ENCODE peak calls at places on chromosomes 1 and 21, in eight cellular contexts. One of them, this sample, is unnamed.
A peak's percentile ranks its signal among the peaks of the same experiment; 100 is the strongest.

GRCh38 chr1:116147114-116147510 is 35.9 kb downstream of the MAB21L3 start:
- DNase-seq in BJ: no peak
- DNase-seq in sigmoid colon: no peak
- DNase-seq in cardiac fibroblast: no peak
- DNase-seq in fibroblast of lung: no peak
- DNase-seq in astrocyte of the cerebellum: no peak
- DNase-seq in GM06990: no peak
- DNase-seq in endothelial cell of umbilical vein: no peak
- DNase-seq in this sample: no peak

GRCh38 chr21:27291006-27291405 is 324.1 kb upstream of the ADAMTS5 start:
- DNase-seq in BJ: no peak
- DNase-seq in sigmoid colon: no peak
- DNase-seq in cardiac fibroblast: no peak
- DNase-seq in fibroblast of lung: no peak
- DNase-seq in astrocyte of the cerebellum: no peak
- DNase-seq in GM06990: no peak
- DNase-seq in endothelial cell of umbilical vein: no peak
- DNase-seq in this sample: no peak

GRCh38 chr21:15289896-15290841 is 225.4 kb upstream of the NRIP1 start:
- DNase-seq in BJ: no peak
- DNase-seq in sigmoid colon: peak; percentile 64
- DNase-seq in cardiac fibroblast: no peak
- DNase-seq in fibroblast of lung: peak; percentile 49
- DNase-seq in astrocyte of the cerebellum: no peak
- DNase-seq in GM06990: no peak
- DNase-seq in endothelial cell of umbilical vein: no peak
- DNase-seq in this sample: no peak

GRCh38 chr1:182877842-182878241 is 38.7 kb downstream of the DHX9 start:
- DNase-seq in BJ: no peak
- DNase-seq in sigmoid colon: no peak
- DNase-seq in cardiac fibroblast: no peak
- DNase-seq in fibroblast of lung: no peak
- DNase-seq in astrocyte of the cerebellum: no peak
- DNase-seq in GM06990: no peak
- DNase-seq in endothelial cell of umbilical vein: no peak
- DNase-seq in this sample: no peak

GRCh38 chr1:8189931-8190483 is 127.9 kb upstream of the SLC45A1 start:
- DNase-seq in BJ: no peak
- DNase-seq in sigmoid colon: no peak
- DNase-seq in cardiac fibroblast: no peak
- DNase-seq in fibroblast of lung: no peak
- DNase-seq in astrocyte of the cerebellum: peak; percentile 76
- DNase-seq in GM06990: no peak
- DNase-seq in endothelial cell of umbilical vein: no peak
- DNase-seq in this sample: no peak

GRCh38 chr1:114668784-114669561 is 876 bp downstream of the DENND2C start:
- DNase-seq in BJ: peak; percentile 0
- DNase-seq in sigmoid colon: no peak
- DNase-seq in cardiac fibroblast: peak; percentile 8
- DNase-seq in fibroblast of lung: peak; percentile 15
- DNase-seq in astrocyte of the cerebellum: no peak
- DNase-seq in GM06990: no peak
- DNase-seq in endothelial cell of umbilical vein: no peak
- DNase-seq in this sample: no peak

GRCh38 chr1:116506132-116507004 is 64.5 kb downstream of the CD58 start:
- DNase-seq in BJ: no peak
- DNase-seq in sigmoid colon: no peak
- DNase-seq in cardiac fibroblast: no peak
- DNase-seq in fibroblast of lung: no peak
- DNase-seq in astrocyte of the cerebellum: no peak
- DNase-seq in GM06990: no peak
- DNase-seq in endothelial cell of umbilical vein: no peak
- DNase-seq in this sample: no peak

GRCh38 chr1:975896-976683 is 5.8 kb downstream of the PERM1 start:
- DNase-seq in BJ: no peak
- DNase-seq in sigmoid colon: no peak
- DNase-seq in cardiac fibroblast: peak; percentile 61
- DNase-seq in fibroblast of lung: peak; percentile 53
- DNase-seq in astrocyte of the cerebellum: no peak
- DNase-seq in GM06990: peak; percentile 63
- DNase-seq in endothelial cell of umbilical vein: no peak
- DNase-seq in this sample: no peak

GRCh38 chr1:57158660-57159059 is 192.8 kb upstream of the C8B start:
- DNase-seq in BJ: no peak
- DNase-seq in sigmoid colon: no peak
- DNase-seq in cardiac fibroblast: no peak
- DNase-seq in fibroblast of lung: no peak
- DNase-seq in astrocyte of the cerebellum: no peak
- DNase-seq in GM06990: no peak
- DNase-seq in endothelial cell of umbilical vein: no peak
- DNase-seq in this sample: no peak

GRCh38 chr1:92291372-92291999 is 7.3 kb downstream of the GLMN start:
- DNase-seq in BJ: no peak
- DNase-seq in sigmoid colon: no peak
- DNase-seq in cardiac fibroblast: peak; percentile 77
- DNase-seq in fibroblast of lung: peak; percentile 82
- DNase-seq in astrocyte of the cerebellum: peak; percentile 65
- DNase-seq in GM06990: no peak
- DNase-seq in endothelial cell of umbilical vein: peak; percentile 75
- DNase-seq in this sample: no peak

GRCh38 chr21:39137248-39138186 is 45.7 kb downstream of the PSMG1 start:
- DNase-seq in BJ: no peak
- DNase-seq in sigmoid colon: no peak
- DNase-seq in cardiac fibroblast: peak; percentile 68
- DNase-seq in fibroblast of lung: peak; percentile 24
- DNase-seq in astrocyte of the cerebellum: no peak
- DNase-seq in GM06990: no peak
- DNase-seq in endothelial cell of umbilical vein: no peak
- DNase-seq in this sample: no peak

GRCh38 chr1:231200417-231201031 is 38.7 kb downstream of the TRIM67 start:
- DNase-seq in BJ: no peak
- DNase-seq in sigmoid colon: no peak
- DNase-seq in cardiac fibroblast: peak; percentile 48
- DNase-seq in fibroblast of lung: peak; percentile 27
- DNase-seq in astrocyte of the cerebellum: no peak
- DNase-seq in GM06990: no peak
- DNase-seq in endothelial cell of umbilical vein: no peak
- DNase-seq in this sample: no peak

GRCh38 chr1:199691540-199691939 is 336.0 kb upstream of the NR5A2 start:
- DNase-seq in BJ: peak; percentile 52
- DNase-seq in sigmoid colon: no peak
- DNase-seq in cardiac fibroblast: peak; percentile 88
- DNase-seq in fibroblast of lung: peak; percentile 83
- DNase-seq in astrocyte of the cerebellum: peak; percentile 81
- DNase-seq in GM06990: no peak
- DNase-seq in endothelial cell of umbilical vein: peak; percentile 98
- DNase-seq in this sample: no peak

GRCh38 chr1:203072911-203073310 is 12.9 kb downstream of the MYOG start:
- DNase-seq in BJ: no peak
- DNase-seq in sigmoid colon: peak; percentile 4
- DNase-seq in cardiac fibroblast: no peak
- DNase-seq in fibroblast of lung: no peak
- DNase-seq in astrocyte of the cerebellum: no peak
- DNase-seq in GM06990: no peak
- DNase-seq in endothelial cell of umbilical vein: no peak
- DNase-seq in this sample: no peak

GRCh38 chr21:17925000-17925610 is 105.9 kb upstream of the C21orf91 start:
- DNase-seq in BJ: no peak
- DNase-seq in sigmoid colon: no peak
- DNase-seq in cardiac fibroblast: peak; percentile 66
- DNase-seq in fibroblast of lung: peak; percentile 61
- DNase-seq in astrocyte of the cerebellum: no peak
- DNase-seq in GM06990: no peak
- DNase-seq in endothelial cell of umbilical vein: peak; percentile 42
- DNase-seq in this sample: peak; percentile 42

GRCh38 chr1:85258536-85259117 is 835 bp downstream of the C1orf52 start:
- DNase-seq in BJ: no peak
- DNase-seq in sigmoid colon: no peak
- DNase-seq in cardiac fibroblast: peak; percentile 46
- DNase-seq in fibroblast of lung: no peak
- DNase-seq in astrocyte of the cerebellum: no peak
- DNase-seq in GM06990: no peak
- DNase-seq in endothelial cell of umbilical vein: peak; percentile 20
- DNase-seq in this sample: no peak

GRCh38 chr21:42433946-42434551 is 30.3 kb downstream of the UBASH3A start:
- DNase-seq in BJ: no peak
- DNase-seq in sigmoid colon: no peak
- DNase-seq in cardiac fibroblast: no peak
- DNase-seq in fibroblast of lung: no peak
- DNase-seq in astrocyte of the cerebellum: no peak
- DNase-seq in GM06990: no peak
- DNase-seq in endothelial cell of umbilical vein: no peak
- DNase-seq in this sample: no peak

GRCh38 chr1:84524590-84524989 is 18.2 kb upstream of the GNG5 start:
- DNase-seq in BJ: no peak
- DNase-seq in sigmoid colon: no peak
- DNase-seq in cardiac fibroblast: no peak
- DNase-seq in fibroblast of lung: peak; percentile 13
- DNase-seq in astrocyte of the cerebellum: no peak
- DNase-seq in GM06990: no peak
- DNase-seq in endothelial cell of umbilical vein: no peak
- DNase-seq in this sample: no peak

GRCh38 chr21:42071146-42071737 is at the start of gene UMODL1:
- DNase-seq in BJ: no peak
- DNase-seq in sigmoid colon: no peak
- DNase-seq in cardiac fibroblast: no peak
- DNase-seq in fibroblast of lung: no peak
- DNase-seq in astrocyte of the cerebellum: no peak
- DNase-seq in GM06990: no peak
- DNase-seq in endothelial cell of umbilical vein: no peak
- DNase-seq in this sample: no peak

GRCh38 chr1:228653748-228654147 is 81.5 kb upstream of the RHOU start:
- DNase-seq in BJ: no peak
- DNase-seq in sigmoid colon: no peak
- DNase-seq in cardiac fibroblast: no peak
- DNase-seq in fibroblast of lung: no peak
- DNase-seq in astrocyte of the cerebellum: no peak
- DNase-seq in GM06990: no peak
- DNase-seq in endothelial cell of umbilical vein: no peak
- DNase-seq in this sample: no peak

GRCh38 chr1:180071760-180072159 is 82.9 kb upstream of the QSOX1 start:
- DNase-seq in BJ: no peak
- DNase-seq in sigmoid colon: no peak
- DNase-seq in cardiac fibroblast: no peak
- DNase-seq in fibroblast of lung: no peak
- DNase-seq in astrocyte of the cerebellum: no peak
- DNase-seq in GM06990: no peak
- DNase-seq in endothelial cell of umbilical vein: no peak
- DNase-seq in this sample: no peak

GRCh38 chr1:163401211-163401610 is 79.5 kb downstream of the NUF2 start:
- DNase-seq in BJ: no peak
- DNase-seq in sigmoid colon: no peak
- DNase-seq in cardiac fibroblast: no peak
- DNase-seq in fibroblast of lung: no peak
- DNase-seq in astrocyte of the cerebellum: no peak
- DNase-seq in GM06990: no peak
- DNase-seq in endothelial cell of umbilical vein: no peak
- DNase-seq in this sample: no peak

GRCh38 chr1:61496501-61496900 is 228.4 kb downstream of the TM2D1 start:
- DNase-seq in BJ: peak; percentile 61
- DNase-seq in sigmoid colon: no peak
- DNase-seq in cardiac fibroblast: peak; percentile 83
- DNase-seq in fibroblast of lung: no peak
- DNase-seq in astrocyte of the cerebellum: no peak
- DNase-seq in GM06990: no peak
- DNase-seq in endothelial cell of umbilical vein: no peak
- DNase-seq in this sample: no peak

GRCh38 chr1:34409689-34410229 is 233.1 kb downstream of the C1orf94 start:
- DNase-seq in BJ: no peak
- DNase-seq in sigmoid colon: no peak
- DNase-seq in cardiac fibroblast: no peak
- DNase-seq in fibroblast of lung: no peak
- DNase-seq in astrocyte of the cerebellum: no peak
- DNase-seq in GM06990: no peak
- DNase-seq in endothelial cell of umbilical vein: no peak
- DNase-seq in this sample: no peak

GRCh38 chr1:213260322-213261075 is 209.5 kb downstream of the RPS6KC1 start:
- DNase-seq in BJ: no peak
- DNase-seq in sigmoid colon: no peak
- DNase-seq in cardiac fibroblast: no peak
- DNase-seq in fibroblast of lung: no peak
- DNase-seq in astrocyte of the cerebellum: no peak
- DNase-seq in GM06990: no peak
- DNase-seq in endothelial cell of umbilical vein: no peak
- DNase-seq in this sample: no peak

GRCh38 chr1:190904091-190904695 is 426.5 kb upstream of the BRINP3 start:
- DNase-seq in BJ: no peak
- DNase-seq in sigmoid colon: no peak
- DNase-seq in cardiac fibroblast: peak; percentile 8
- DNase-seq in fibroblast of lung: peak; percentile 75
- DNase-seq in astrocyte of the cerebellum: peak; percentile 1
- DNase-seq in GM06990: no peak
- DNase-seq in endothelial cell of umbilical vein: no peak
- DNase-seq in this sample: no peak

GRCh38 chr1:18542351-18542750 is 61.6 kb downstream of the KLHDC7A start:
- DNase-seq in BJ: no peak
- DNase-seq in sigmoid colon: no peak
- DNase-seq in cardiac fibroblast: no peak
- DNase-seq in fibroblast of lung: no peak
- DNase-seq in astrocyte of the cerebellum: no peak
- DNase-seq in GM06990: no peak
- DNase-seq in endothelial cell of umbilical vein: no peak
- DNase-seq in this sample: no peak

GRCh38 chr1:44524655-44525530 is 119.8 kb downstream of the RNF220 start:
- DNase-seq in BJ: no peak
- DNase-seq in sigmoid colon: no peak
- DNase-seq in cardiac fibroblast: no peak
- DNase-seq in fibroblast of lung: no peak
- DNase-seq in astrocyte of the cerebellum: no peak
- DNase-seq in GM06990: no peak
- DNase-seq in endothelial cell of umbilical vein: no peak
- DNase-seq in this sample: no peak
- H3K4me3 ChIP-seq in BJ: no peak overlapping the region
- H3K4me3 ChIP-seq in sigmoid colon: no peak overlapping the region
- H3K4me3 ChIP-seq in cardiac fibroblast: no peak overlapping the region
- H3K4me3 ChIP-seq in fibroblast of lung: no peak overlapping the region
- H3K4me3 ChIP-seq in astrocyte of the cerebellum: no peak overlapping the region
- H3K4me3 ChIP-seq in GM06990: no peak overlapping the region
- H3K4me3 ChIP-seq in endothelial cell of umbilical vein: no peak overlapping the region
- H3K4me3 ChIP-seq in this sample: no peak overlapping the region

GRCh38 chr1:185328204-185328728 is 11.2 kb upstream of the IVNS1ABP start:
- DNase-seq in BJ: no peak
- DNase-seq in sigmoid colon: no peak
- DNase-seq in cardiac fibroblast: no peak
- DNase-seq in fibroblast of lung: no peak
- DNase-seq in astrocyte of the cerebellum: no peak
- DNase-seq in GM06990: no peak
- DNase-seq in endothelial cell of umbilical vein: no peak
- DNase-seq in this sample: no peak
- TF ChIP-seq CTCF in BJ: no peak
- TF ChIP-seq CTCF in sigmoid colon: no peak
- TF ChIP-seq CTCF in cardiac fibroblast: no peak
- TF ChIP-seq CTCF in fibroblast of lung: no peak
- TF ChIP-seq CTCF in astrocyte of the cerebellum: no peak
- TF ChIP-seq CTCF in GM06990: no peak
- TF ChIP-seq CTCF in endothelial cell of umbilical vein: no peak
- TF ChIP-seq CTCF in this sample: no peak

GRCh38 chr1:185567006-185567405 is 167.2 kb upstream of the HMCN1 start:
- DNase-seq in BJ: no peak
- DNase-seq in sigmoid colon: no peak
- DNase-seq in cardiac fibroblast: peak; percentile 80
- DNase-seq in fibroblast of lung: no peak
- DNase-seq in astrocyte of the cerebellum: peak; percentile 59
- DNase-seq in GM06990: no peak
- DNase-seq in endothelial cell of umbilical vein: peak; percentile 87
- DNase-seq in this sample: no peak
- H3K4me3 ChIP-seq in BJ: no peak overlapping the region
- H3K4me3 ChIP-seq in sigmoid colon: no peak overlapping the region
- H3K4me3 ChIP-seq in cardiac fibroblast: no peak overlapping the region
- H3K4me3 ChIP-seq in fibroblast of lung: no peak overlapping the region
- H3K4me3 ChIP-seq in astrocyte of the cerebellum: no peak overlapping the region
- H3K4me3 ChIP-seq in GM06990: no peak overlapping the region
- H3K4me3 ChIP-seq in endothelial cell of umbilical vein: no peak overlapping the region
- H3K4me3 ChIP-seq in this sample: no peak overlapping the region

GRCh38 chr1:119008483-119009299 is 20.5 kb upstream of the TBX15 start:
- DNase-seq in BJ: no peak
- DNase-seq in sigmoid colon: no peak
- DNase-seq in cardiac fibroblast: peak; percentile 77
- DNase-seq in fibroblast of lung: peak; percentile 74
- DNase-seq in astrocyte of the cerebellum: peak; percentile 64
- DNase-seq in GM06990: no peak
- DNase-seq in endothelial cell of umbilical vein: peak; percentile 81
- DNase-seq in this sample: no peak
- TF ChIP-seq CTCF in BJ: peak; percentile 47
- TF ChIP-seq CTCF in sigmoid colon: peak; percentile 43
- TF ChIP-seq CTCF in cardiac fibroblast: peak; percentile 54
- TF ChIP-seq CTCF in fibroblast of lung: peak; percentile 66
- TF ChIP-seq CTCF in astrocyte of the cerebellum: peak; percentile 55
- TF ChIP-seq CTCF in GM06990: peak; percentile 67
- TF ChIP-seq CTCF in endothelial cell of umbilical vein: peak; percentile 42
- TF ChIP-seq CTCF in this sample: peak; percentile 46